ENCODE peak calls at places on chromosomes 13 and 19, in eight cellular contexts. D is fibroblast of mammary gland, C is left ventricle myocardium inferior, Q is PC-3, M is SK-N-SH, O is astrocyte, Z is AG10803, V is mammary epithelial cell. T is an unnamed sample.

GRCh38 chr13:20151016-20151415 is 9.8 kb downstream of the GJA3 start:
- DNase-seq in V (no peak), Q (no peak), C (no peak), O (no peak), Z (no peak), M (no peak), D (no peak), T (no peak)

GRCh38 chr19:2410023-2410422 is 17.4 kb downstream of the TIMM13 start:
- DNase-seq in V (no peak), D (no peak), C (no peak), O (no peak), M (no peak), Q (no peak), Z (no peak), T (no peak)

GRCh38 chr13:45873491-45874360 is 22.2 kb upstream of the SIAH3 start:
- DNase-seq in V (peak), M (no peak), D (peak), O (peak), Z (peak), Q (peak), C (no peak), T (peak)

GRCh38 chr13:48477191-48477855 is 55.6 kb downstream of the RCBTB2 start:
- DNase-seq in Z (no peak), Q (no peak), O (no peak), C (no peak), V (no peak), M (no peak), D (no peak), T (no peak)

GRCh38 chr13:40191186-40191980 is 475.1 kb downstream of the FOXO1 start:
- DNase-seq in V (no peak), O (peak), D (no peak), Z (no peak), C (no peak), Q (no peak), M (no peak), T (no peak)

GRCh38 chr19:58474997-58475713 is 997 bp upstream of the ZNF446 start:
- DNase-seq in V (no peak), C (no peak), M (no peak), O (no peak), Z (no peak), D (peak), Q (no peak), T (no peak)

GRCh38 chr13:106112191-106112590 is 423.3 kb downstream of the EFNB2 start:
- DNase-seq in O (no peak), M (no peak), C (no peak), Q (no peak), Z (no peak), D (no peak), V (no peak), T (no peak)

GRCh38 chr13:44320611-44321010 is 53.0 kb upstream of the SERP2 start:
- DNase-seq in M (no peak), Q (no peak), O (no peak), V (no peak), C (no peak), D (no peak), Z (no peak), T (no peak)

GRCh38 chr19:47229674-47230121 is 1.3 kb downstream of the BBC3 start:
- DNase-seq in Q (peak), D (peak), Z (peak), M (peak), O (peak), C (no peak), V (no peak), T (no peak)

GRCh38 chr19:1767464-1767933 is 14.2 kb downstream of the ONECUT3 start:
- DNase-seq in O (no peak), M (peak), C (peak), Z (peak), Q (peak), D (peak), V (no peak), T (no peak)

GRCh38 chr13:70311175-70311574 is 202.9 kb upstream of the KLHL1 start:
- DNase-seq in V (no peak), Z (no peak), D (no peak), C (no peak), Q (no peak), O (no peak), M (no peak), T (peak)

DNA sequence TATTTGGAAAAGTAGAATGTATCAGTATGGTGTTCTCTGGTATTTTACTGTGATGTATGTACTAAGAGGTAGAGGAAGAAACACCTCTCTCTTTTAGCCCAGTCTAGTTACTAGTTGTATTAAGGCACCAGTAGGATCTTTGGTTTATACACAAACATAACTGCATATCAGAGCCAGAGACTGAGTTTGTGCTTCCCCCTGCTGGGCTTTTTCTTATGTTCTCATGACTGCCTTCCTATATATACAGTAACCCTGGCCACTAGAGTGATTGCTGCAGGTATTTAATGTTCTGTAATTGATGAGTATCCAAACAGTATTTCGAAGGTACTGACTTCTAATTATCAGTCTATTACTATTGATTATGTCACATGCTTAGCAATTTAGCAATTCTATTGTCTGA is 202.5 kb upstream of the KLHL1 start:
- DNase-seq in Q (peak), Z (no peak), D (no peak), C (no peak), O (peak), M (peak), V (peak), T (peak)
- TF ChIP-seq CTCF in Q (peak), Z (no peak), D (no peak), C (peak), O (peak), M (peak), V (peak), T (peak)

GRCh38 chr13:92538164-92538563 is 688.4 kb upstream of the GPC6 start:
- DNase-seq in V (no peak), Q (no peak), C (no peak), Z (no peak), M (no peak), D (no peak), O (no peak), T (no peak)

GRCh38 chr13:92535222-92536006 is 691.2 kb upstream of the GPC6 start:
- DNase-seq in Q (no peak), C (no peak), Z (no peak), O (no peak), M (no peak), V (no peak), D (no peak), T (no peak)

GRCh38 chr13:92537485-92537884 is 689.1 kb upstream of the GPC6 start:
- DNase-seq in V (no peak), M (no peak), D (no peak), C (no peak), O (peak), Q (no peak), Z (no peak), T (peak)
- H3K4me3 ChIP-seq in V (no peak), M (no peak), D (no peak), C (no peak), O (no peak), Q (no peak), Z (no peak), T (no peak)

GRCh38 chr19:48872182-48872883 is at the start of gene PPP1R15A:
- DNase-seq in Q (peak), M (peak), V (peak), D (peak), C (peak), O (peak), Z (peak), T (peak)
- TF ChIP-seq CTCF in Q (no peak), M (no peak), V (no peak), D (no peak), C (peak), O (no peak), Z (no peak), T (no peak)

GRCh38 chr13:51704399-51705306 is 99.3 kb downstream of the DHRS12 start:
- DNase-seq in Z (no peak), V (no peak), D (no peak), Q (no peak), M (no peak), O (no peak), C (no peak), T (no peak)
- H3K4me3 ChIP-seq in Z (no peak), V (no peak), D (no peak), Q (no peak), M (no peak), O (no peak), C (no peak), T (no peak)

GRCh38 chr13:94858856-94859811 is 146.8 kb upstream of the SOX21 start:
- DNase-seq in Z (peak), M (no peak), C (peak), O (peak), D (peak), Q (no peak), V (no peak), T (no peak)

GRCh38 chr13:94859812-94860210 is 147.5 kb upstream of the SOX21 start:
- DNase-seq in D (no peak), Q (peak), V (no peak), M (no peak), O (no peak), C (no peak), Z (no peak), T (peak)

GRCh38 chr13:94860981-94861407 is 148.6 kb upstream of the SOX21 start:
- DNase-seq in O (peak), M (no peak), Q (peak), V (no peak), Z (peak), C (no peak), D (peak), T (peak)
- TF ChIP-seq CTCF in O (no peak), M (no peak), Q (no peak), V (no peak), Z (no peak), C (no peak), D (no peak), T (no peak)